ENCODE peak calls at places on chromosomes 3 and 15, in six cellular contexts. I, J, V, K, B and L are unnamed samples.

GRCh38 chr3:45001738-45002137 is 24.4 kb upstream of the CLEC3B start:
- DNase-seq in I (no peak), J (no peak), V (no peak), K (no peak), B (no peak), L (no peak)

GRCh38 chr3:126911162-126912026 is 71.5 kb upstream of the PLXNA1 start:
- DNase-seq in I (no peak), J (peak; percentile 62), V (peak; percentile 29), K (peak; percentile 61), B (peak; percentile 57), L (no peak)

GRCh38 chr15:62889734-62890505 is 152.6 kb upstream of the TPM1 start:
- DNase-seq in I (no peak), J (no peak), V (no peak), K (no peak), B (peak; percentile 68), L (no peak)

GRCh38 chr3:184332370-184333090 is 4.9 kb upstream of the FAM131A start:
- DNase-seq in I (no peak), J (no peak), V (no peak), K (peak; percentile 49), B (no peak), L (no peak)

GRCh38 chr15:83284563-83285283 is at the start of gene BNC1:
- DNase-seq in I (no peak), J (no peak), V (no peak), K (peak; percentile 37), B (no peak), L (no peak)

GRCh38 chr3:22886394-22886793 is 316.7 kb upstream of the UBE2E2 start:
- DNase-seq in I (no peak), J (no peak), V (peak; percentile 30), K (no peak), B (no peak), L (no peak)

GRCh38 chr3:16338124-16338523 is 73.1 kb downstream of the OXNAD1 start:
- DNase-seq in I (no peak), J (peak; percentile 30), V (no peak), K (no peak), B (no peak), L (no peak)

GRCh38 chr3:165336786-165337185 is 140.6 kb upstream of the SLITRK3 start:
- DNase-seq in I (no peak), J (no peak), V (no peak), K (no peak), B (no peak), L (no peak)

GRCh38 chr3:101784850-101785613 is 6.0 kb downstream of the NXPE3 start:
- DNase-seq in I (no peak), J (no peak), V (no peak), K (no peak), B (no peak), L (no peak)